ENCODE peak calls at places on chromosome 10, in eight cellular contexts. Z, B, Q, T, E, Y, I and R are unnamed samples.

GRCh38 chr10:130432271-130432670 is 296.1 kb downstream of the GLRX3 start:
- DNase-seq in Z (no peak), B (no peak), Q (no peak), T (no peak), E (no peak), Y (no peak), I (no peak), R (peak; percentile 18)

GRCh38 chr10:63935705-63936104 is 414.5 kb downstream of the REEP3 start:
- DNase-seq in Z (no peak), B (no peak), Q (no peak), T (peak; percentile 7), E (no peak), Y (no peak), I (no peak), R (no peak)

GRCh38 chr10:131653550-131654470 is 247.0 kb upstream of the PPP2R2D start:
- DNase-seq in Z (peak; percentile 5), B (peak; percentile 61), Q (no peak), T (no peak), E (peak; percentile 7), Y (no peak), I (no peak), R (peak; percentile 42)

GRCh38 chr10:104824378-104825006 is 183.4 kb downstream of the SORCS3 start:
- DNase-seq in Z (peak; percentile 64), B (no peak), Q (no peak), T (no peak), E (peak; percentile 26), Y (no peak), I (peak; percentile 31), R (no peak)

GRCh38 chr10:130047336-130047735 is 63.3 kb downstream of the C10orf143 start:
- DNase-seq in Z (no peak), B (no peak), Q (no peak), T (no peak), E (no peak), Y (no peak), I (no peak), R (no peak)

GRCh38 chr10:126233182-126233581 is 155.1 kb downstream of the ADAM12 start:
- DNase-seq in Z (no peak), B (no peak), Q (no peak), T (no peak), E (no peak), Y (no peak), I (no peak), R (no peak)

GRCh38 chr10:34124522-34125035 is 690.5 kb downstream of the PARD3 start:
- DNase-seq in Z (no peak), B (no peak), Q (peak; percentile 65), T (peak; percentile 44), E (no peak), Y (no peak), I (no peak), R (no peak)

GRCh38 chr10:44860811-44861751 is 50.1 kb upstream of the TMEM72 start:
- DNase-seq in Z (no peak), B (no peak), Q (no peak), T (no peak), E (peak; percentile 13), Y (no peak), I (no peak), R (no peak)

GRCh38 chr10:87750001-87750651 is 67.9 kb downstream of the ATAD1 start:
- DNase-seq in Z (no peak), B (no peak), Q (no peak), T (no peak), E (no peak), Y (no peak), I (no peak), R (no peak)

GRCh38 chr10:121609426-121610380 is 11.5 kb upstream of the FGFR2 start:
- DNase-seq in Z (no peak), B (no peak), Q (no peak), T (no peak), E (no peak), Y (no peak), I (no peak), R (no peak)

GRCh38 chr10:26488344-26488743 is 50.2 kb downstream of the APBB1IP start:
- DNase-seq in Z (no peak), B (no peak), Q (no peak), T (no peak), E (no peak), Y (no peak), I (no peak), R (no peak)

GRCh38 chr10:92591550-92592140 is 1.3 kb upstream of the KIF11 start:
- DNase-seq in Z (peak; percentile 94), B (peak; percentile 95), Q (peak; percentile 93), T (peak; percentile 77), E (peak; percentile 94), Y (peak; percentile 94), I (peak; percentile 92), R (peak; percentile 93)

GRCh38 chr10:78304091-78305045 is 270.7 kb downstream of the RPS24 start:
- DNase-seq in Z (no peak), B (no peak), Q (peak; percentile 38), T (no peak), E (no peak), Y (no peak), I (no peak), R (no peak)

GRCh38 chr10:69446650-69447151 is 4.6 kb upstream of the TSPAN15 start:
- DNase-seq in Z (no peak), B (no peak), Q (no peak), T (peak; percentile 72), E (no peak), Y (no peak), I (peak; percentile 64), R (no peak)

GRCh38 chr10:27743736-27744477 is 1.7 kb downstream of the MKX start:
- DNase-seq in Z (no peak), B (no peak), Q (no peak), T (no peak), E (no peak), Y (peak; percentile 9), I (no peak), R (no peak)

GRCh38 chr10:88851706-88852105 is at the start of gene ANKRD22:
- DNase-seq in Z (no peak), B (no peak), Q (no peak), T (peak; percentile 25), E (peak; percentile 85), Y (peak; percentile 86), I (peak; percentile 93), R (peak; percentile 56)

GRCh38 chr10:79287973-79288715 is 59.1 kb upstream of the PPIF start:
- DNase-seq in Z (no peak), B (no peak), Q (no peak), T (no peak), E (no peak), Y (no peak), I (no peak), R (no peak)

GRCh38 chr10:9253121-9253520 is 1198.6 kb downstream of the GATA3 start:
- DNase-seq in Z (no peak), B (no peak), Q (no peak), T (no peak), E (no peak), Y (no peak), I (no peak), R (no peak)

GRCh38 chr10:8360365-8360764 is 305.9 kb downstream of the GATA3 start:
- DNase-seq in Z (no peak), B (no peak), Q (no peak), T (no peak), E (no peak), Y (no peak), I (no peak), R (no peak)

GRCh38 chr10:96743988-96744585 is 23.8 kb upstream of the PIK3AP1 start:
- DNase-seq in Z (no peak), B (peak; percentile 7), Q (no peak), T (no peak), E (no peak), Y (no peak), I (no peak), R (no peak)

GRCh38 chr10:96740579-96741281 is 20.4 kb upstream of the PIK3AP1 start:
- DNase-seq in Z (peak; percentile 37), B (peak; percentile 78), Q (peak; percentile 64), T (no peak), E (peak; percentile 41), Y (peak; percentile 45), I (no peak), R (peak; percentile 66)

GRCh38 chr10:96745950-96746349 is 25.6 kb upstream of the PIK3AP1 start:
- DNase-seq in Z (no peak), B (no peak), Q (no peak), T (no peak), E (no peak), Y (no peak), I (no peak), R (no peak)

GRCh38 chr10:96747734-96748550 is 27.6 kb upstream of the PIK3AP1 start:
- DNase-seq in Z (no peak), B (no peak), Q (no peak), T (no peak), E (no peak), Y (no peak), I (no peak), R (no peak)

GRCh38 chr10:96746503-96746902 is 26.2 kb upstream of the PIK3AP1 start:
- DNase-seq in Z (no peak), B (no peak), Q (no peak), T (no peak), E (no peak), Y (no peak), I (no peak), R (no peak)
- H3K4me1 ChIP-seq in Z (no peaks in the 10 kb centered on the region), B (no peaks in the 10 kb centered on the region), Q (no peaks in the 10 kb centered on the region), T (no peaks in the 10 kb centered on the region), E (no peaks in the 10 kb centered on the region), Y (peaks cover 16% of the 10 kb centered on the region), I (no peaks in the 10 kb centered on the region), R (peaks cover 7% of the 10 kb centered on the region)

GRCh38 chr10:49273082-49273465 is 25.9 kb upstream of the C10orf71 start:
- DNase-seq in Z (no peak), B (no peak), Q (no peak), T (no peak), E (no peak), Y (no peak), I (no peak), R (no peak)
- TF ChIP-seq POLR2A in Z (no peak), B (no peak), Q (no peak), T (no peak), E (no peak), Y (no peak), I (no peak), R (no peak)

GRCh38 chr10:124732931-124733536 is 11.1 kb downstream of the FAM53B start:
- DNase-seq in Z (peak; percentile 73), B (no peak), Q (no peak), T (no peak), E (no peak), Y (peak; percentile 59), I (no peak), R (peak; percentile 79)

GRCh38 chr10:124728830-124729661 is 15.1 kb downstream of the FAM53B start:
- DNase-seq in Z (no peak), B (no peak), Q (peak; percentile 43), T (no peak), E (no peak), Y (peak; percentile 13), I (no peak), R (peak; percentile 49)

GRCh38 chr10:124730790-124731189 is 13.4 kb downstream of the FAM53B start:
- DNase-seq in Z (no peak), B (no peak), Q (no peak), T (no peak), E (no peak), Y (no peak), I (no peak), R (no peak)

GRCh38 chr10:124733566-124734245 is 10.5 kb downstream of the FAM53B start:
- DNase-seq in Z (no peak), B (no peak), Q (no peak), T (no peak), E (no peak), Y (no peak), I (no peak), R (no peak)

GRCh38 chr10:124731551-124731950 is 12.6 kb downstream of the FAM53B start:
- DNase-seq in Z (no peak), B (no peak), Q (peak; percentile 25), T (no peak), E (no peak), Y (no peak), I (no peak), R (no peak)
- H3K4me1 ChIP-seq in Z (peaks cover 81% of the 10 kb centered on the region), B (peaks cover 96% of the 10 kb centered on the region), Q (peaks cover 6% of the 10 kb centered on the region), T (peaks cover 4% of the 10 kb centered on the region), E (peaks cover 81% of the 10 kb centered on the region), Y (peaks cover 100% of the 10 kb centered on the region), I (peaks cover 21% of the 10 kb centered on the region), R (peaks cover 97% of the 10 kb centered on the region)

GRCh38 chr10:32139223-32140073 is 83.2 kb upstream of the KIF5B start:
- DNase-seq in Z (peak; percentile 22), B (peak; percentile 88), Q (peak; percentile 57), T (peak; percentile 93), E (peak; percentile 68), Y (peak; percentile 86), I (peak; percentile 40), R (peak; percentile 24)
- TF ChIP-seq POLR2A in Z (no peak), B (no peak), Q (no peak), T (peak; percentile 8), E (no peak), Y (peak; percentile 32), I (no peak), R (no peak)